ENCODE peak calls at places on chromosomes 12 and 14, in six cellular contexts. R is A549, C is K562, P is endothelial cell of umbilical vein, F is WTC11, B is HepG2. N is an unnamed sample.

GRCh38 chr12:114827460-114827859 is 143.5 kb upstream of the TBX3 start:
- DNase-seq in R (no peak), C (no peak), P (no peak), F (no peak), B (no peak), N (no peak)

GRCh38 chr12:32390572-32391219 is 8.7 kb upstream of the FGD4 start:
- DNase-seq in R (no peak), C (no peak), P (peak), F (peak), B (peak), N (no peak)

GRCh38 chr12:56158926-56159461 is 835 bp downstream of the MYL6 start:
- DNase-seq in R (peak), C (peak), P (peak), F (peak), B (peak), N (no peak)

GRCh38 chr12:121120323-121120722 is 12.4 kb upstream of the P2RX7 start:
- DNase-seq in R (no peak), C (no peak), P (no peak), F (no peak), B (no peak), N (no peak)

GRCh38 chr14:91830777-91831176 is 36.6 kb downstream of the TC2N start:
- DNase-seq in R (no peak), C (no peak), P (no peak), F (peak), B (no peak), N (peak)

GRCh38 chr14:26856832-26857508 is 259.1 kb upstream of the NOVA1 start:
- DNase-seq in R (no peak), C (no peak), P (no peak), F (no peak), B (no peak), N (no peak)

GRCh38 chr12:3034067-3034750 is 43.0 kb upstream of the TSPAN9 start:
- DNase-seq in R (peak), C (peak), P (peak), F (peak), B (peak), N (peak)

GRCh38 chr12:34296143-34297041 is 274.1 kb downstream of the ALG10 start:
- DNase-seq in R (no peak), C (no peak), P (no peak), F (peak), B (no peak), N (no peak)

GRCh38 chr14:103007555-103007954 is 49.8 kb downstream of the CDC42BPB start:
- DNase-seq in R (no peak), C (no peak), P (peak), F (no peak), B (no peak), N (no peak)

GRCh38 chr14:23589606-23590005 is 11.0 kb upstream of the JPH4 start:
- DNase-seq in R (no peak), C (no peak), P (no peak), F (no peak), B (peak), N (no peak)

GRCh38 chr12:75705749-75706719 is 194.6 kb upstream of the KRR1 start:
- DNase-seq in R (no peak), C (peak), P (peak), F (no peak), B (no peak), N (no peak)

GRCh38 chr12:6925543-6926279 is 2.0 kb upstream of the ATN1 start:
- DNase-seq in R (peak), C (no peak), P (peak), F (peak), B (no peak), N (no peak)

GRCh38 chr14:33740531-33740930 is 210.3 kb downstream of the EGLN3 start:
- DNase-seq in R (no peak), C (no peak), P (no peak), F (no peak), B (no peak), N (no peak)

GRCh38 chr14:76201162-76201561 is 49.4 kb downstream of the GPATCH2L start:
- DNase-seq in R (peak), C (no peak), P (no peak), F (no peak), B (no peak), N (no peak)

GRCh38 chr12:62898568-62898967 is 36.4 kb downstream of the PPM1H start:
- DNase-seq in R (no peak), C (no peak), P (no peak), F (no peak), B (no peak), N (no peak)

GRCh38 chr12:75563351-75563750 is 51.9 kb upstream of the KRR1 start:
- DNase-seq in R (no peak), C (no peak), P (no peak), F (no peak), B (no peak), N (no peak)

GRCh38 chr12:5166976-5167375 is 123.3 kb downstream of the KCNA5 start:
- DNase-seq in R (no peak), C (no peak), P (peak), F (no peak), B (no peak), N (no peak)

DNA sequence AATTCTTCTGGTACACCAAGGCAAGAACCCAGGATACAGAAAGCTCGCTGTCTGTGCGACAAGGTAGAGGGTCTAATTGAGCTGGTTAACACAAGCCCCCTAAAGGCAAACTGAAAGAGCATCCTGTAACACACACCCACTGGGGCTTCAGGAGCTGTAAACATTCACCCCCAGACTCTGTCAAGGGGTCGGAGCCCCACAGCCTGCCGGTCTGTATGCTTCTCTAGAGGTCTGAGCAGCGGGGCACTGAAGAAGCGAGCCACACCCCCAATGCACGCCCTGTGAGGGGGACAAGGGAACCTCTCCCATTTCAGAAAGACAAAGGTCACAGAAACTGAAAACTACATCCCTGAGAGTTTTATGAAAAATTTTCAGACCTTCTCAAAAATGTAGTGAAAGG is 1.3 kb upstream of the IPO8 start:
- DNase-seq in R (no peak), C (no peak), P (no peak), F (no peak), B (no peak), N (no peak)
- TF ChIP-seq JUN in R (no peak), C (no peak), P (no peak), F (no peak), B (no peak), N (no peak)

GRCh38 chr12:12562016-12562483 is 613 bp downstream of the DUSP16 start:
- DNase-seq in R (no peak), C (peak), P (peak), F (peak), B (no peak), N (no peak)

GRCh38 chr12:12559699-12560296 is 2.9 kb downstream of the DUSP16 start:
- DNase-seq in R (no peak), C (no peak), P (no peak), F (no peak), B (no peak), N (no peak)

GRCh38 chr12:12560587-12561304 is 1.9 kb downstream of the DUSP16 start:
- DNase-seq in R (peak), C (peak), P (peak), F (no peak), B (peak), N (no peak)

GRCh38 chr12:12562585-12563245 is at the start of gene DUSP16:
- DNase-seq in R (peak), C (peak), P (peak), F (peak), B (peak), N (peak)

GRCh38 chr12:12561305-12562015 is 1.2 kb downstream of the DUSP16 start:
- DNase-seq in R (no peak), C (peak), P (no peak), F (peak), B (peak), N (peak)
- TF ChIP-seq JUN in R (peak), C (no peak), P (no peak), F (no peak), B (no peak), N (no peak)

GRCh38 chr12:28602760-28603638 is 412.7 kb downstream of the CCDC91 start:
- DNase-seq in R (no peak), C (peak), P (no peak), F (no peak), B (no peak), N (no peak)
- TF ChIP-seq JUN in R (no peak), C (no peak), P (no peak), F (no peak), B (no peak), N (no peak)

GRCh38 chr14:28666961-28667360 is 99.6 kb upstream of the FOXG1 start:
- DNase-seq in R (no peak), C (no peak), P (no peak), F (no peak), B (no peak), N (no peak)
- TF ChIP-seq JUN in R (no peak), C (no peak), P (no peak), F (no peak), B (no peak), N (no peak)

GRCh38 chr14:31530136-31530535 is 31.1 kb upstream of the NUBPL start:
- DNase-seq in R (no peak), C (no peak), P (no peak), F (no peak), B (no peak), N (no peak)
- TF ChIP-seq JUN in R (no peak), C (no peak), P (no peak), F (no peak), B (no peak), N (no peak)

DNA sequence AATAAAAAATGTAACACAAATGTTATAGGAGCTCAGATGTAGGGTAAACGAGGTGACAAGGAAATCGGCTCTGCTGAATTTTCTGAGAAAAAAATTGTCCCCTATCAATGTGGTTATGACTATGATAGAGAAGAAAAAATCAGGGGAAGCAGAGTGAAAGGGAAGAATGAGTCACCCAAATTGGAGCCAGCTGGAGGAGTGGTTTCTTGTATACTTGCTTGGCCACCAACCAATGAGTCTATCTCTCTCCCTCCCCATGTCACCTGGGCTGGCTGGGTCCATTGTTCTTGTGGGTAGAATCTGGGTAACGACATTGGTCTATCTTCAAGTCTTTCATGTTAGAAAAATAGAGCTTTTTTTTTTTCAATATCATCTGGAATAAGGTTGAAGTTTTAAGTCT is 196.6 kb upstream of the FLRT2 start:
- DNase-seq in R (no peak), C (no peak), P (peak), F (no peak), B (no peak), N (no peak)
- TF ChIP-seq JUN in R (no peak), C (no peak), P (peak), F (no peak), B (no peak), N (no peak)

GRCh38 chr14:69572634-69573135 is 2.0 kb downstream of the CCDC177 start:
- DNase-seq in R (no peak), C (no peak), P (no peak), F (peak), B (no peak), N (peak)

GRCh38 chr14:69571879-69572633 is 2.6 kb downstream of the CCDC177 start:
- DNase-seq in R (no peak), C (peak), P (no peak), F (peak), B (peak), N (no peak)

GRCh38 chr14:69570836-69571330 is 3.8 kb downstream of the CCDC177 start:
- DNase-seq in R (no peak), C (no peak), P (no peak), F (no peak), B (no peak), N (no peak)

GRCh38 chr14:69569859-69570258 is 4.8 kb downstream of the CCDC177 start:
- DNase-seq in R (no peak), C (no peak), P (no peak), F (no peak), B (no peak), N (no peak)

GRCh38 chr14:69571449-69571878 is 3.2 kb downstream of the CCDC177 start:
- DNase-seq in R (no peak), C (no peak), P (no peak), F (no peak), B (no peak), N (no peak)
- TF ChIP-seq JUN in R (no peak), C (no peak), P (no peak), F (peak), B (no peak), N (no peak)

DNA sequence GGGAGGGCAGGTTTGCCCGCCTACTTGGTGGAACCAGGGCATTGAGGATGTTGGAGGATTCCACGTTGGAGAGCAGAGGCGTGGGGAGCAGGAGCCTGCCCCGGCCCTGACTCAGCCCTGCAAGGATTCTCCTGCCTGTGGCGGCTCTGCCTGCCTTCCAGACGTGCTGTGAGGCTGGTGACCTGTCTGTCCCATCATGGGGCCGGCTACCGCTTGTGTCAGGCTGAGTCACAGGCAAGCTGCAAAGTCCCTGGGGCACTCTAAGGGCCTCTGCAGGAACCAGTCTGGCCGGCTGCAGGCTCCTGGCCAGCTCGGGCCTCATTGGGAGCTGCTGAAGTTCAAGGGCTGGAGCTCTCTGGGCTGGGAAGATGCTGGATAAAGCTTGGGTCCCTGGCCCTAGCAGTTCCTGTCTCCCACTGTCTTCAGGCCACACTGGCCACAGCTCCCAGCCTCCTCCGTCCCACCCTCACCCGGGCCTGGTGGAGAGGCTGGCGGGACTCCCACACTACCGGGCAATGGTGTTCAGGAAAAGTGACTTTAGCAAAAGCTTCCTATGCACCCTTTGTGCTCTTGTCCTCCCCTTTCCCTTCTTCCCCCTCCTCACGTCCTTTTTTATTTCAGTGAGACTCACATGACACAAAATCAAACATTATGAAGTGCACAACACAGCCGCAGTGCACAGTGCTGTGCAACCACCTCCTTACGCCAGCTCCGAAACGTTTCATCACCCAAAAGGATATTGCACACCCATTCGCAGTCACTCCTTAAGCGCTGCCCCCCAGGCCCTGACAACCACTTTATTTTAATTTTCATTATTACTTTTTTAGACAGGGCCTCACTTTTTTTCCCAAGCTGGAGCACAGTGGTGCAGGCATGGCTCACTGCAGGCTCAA is 22.0 kb upstream of the ULK1 start:
- DNase-seq in R (peak), C (no peak), P (no peak), F (no peak), B (no peak), N (no peak)
- TF ChIP-seq JUN in R (no peak), C (no peak), P (no peak), F (no peak), B (no peak), N (no peak)

DNA sequence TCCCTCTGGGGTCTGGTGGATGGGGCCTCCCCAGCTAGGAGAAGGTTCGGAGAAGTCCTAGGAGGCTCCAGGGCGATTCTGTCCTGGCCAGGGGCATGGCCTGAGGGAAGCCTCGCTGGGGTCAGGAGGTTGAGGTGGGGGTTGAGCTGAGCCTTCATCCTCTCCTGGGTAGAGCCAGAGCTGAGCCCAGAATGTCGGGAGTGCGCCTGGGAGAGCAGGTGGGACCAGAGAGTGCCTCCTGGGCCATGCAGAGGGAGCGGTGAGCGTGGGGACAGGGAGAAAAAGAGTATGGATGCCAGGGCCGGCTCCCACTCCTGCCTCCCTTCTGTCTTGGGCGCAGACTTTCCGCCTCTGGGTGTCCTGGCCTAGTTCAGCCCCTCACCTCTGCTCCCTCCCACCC is 13.1 kb downstream of the RPS6KL1 start:
- DNase-seq in R (no peak), C (no peak), P (no peak), F (no peak), B (no peak), N (no peak)
- TF ChIP-seq JUN in R (no peak), C (no peak), P (no peak), F (no peak), B (no peak), N (no peak)